ENCODE peak calls at places on chromosomes 5 and 9, in four cellular contexts. One of them, this sample, is unnamed.

GRCh38 chr9:20041717-20042116 is 252.9 kb upstream of the SLC24A2 start:
- DNase-seq in K562: no peak
- DNase-seq in HepG2: no peak
- DNase-seq in H1: no peak
- DNase-seq in this sample: no peak

GRCh38 chr9:124873664-124874063 is 11.7 kb downstream of the ARPC5L start:
- DNase-seq in K562: no peak
- DNase-seq in HepG2: no peak
- DNase-seq in H1: no peak
- DNase-seq in this sample: no peak

GRCh38 chr9:113523421-113524141 is 60.1 kb downstream of the RGS3 start:
- DNase-seq in H1: no peak
- DNase-seq in HepG2: no peak
- DNase-seq in K562: peak
- DNase-seq in this sample: no peak

GRCh38 chr9:93960221-93960970 is 5.2 kb upstream of the BARX1 start:
- DNase-seq in H1: no peak
- DNase-seq in K562: no peak
- DNase-seq in HepG2: no peak
- DNase-seq in this sample: no peak

GRCh38 chr9:95807326-95807947 is 68.1 kb upstream of the ERCC6L2 start:
- DNase-seq in HepG2: peak
- DNase-seq in K562: no peak
- DNase-seq in H1: no peak
- DNase-seq in this sample: no peak

GRCh38 chr5:127561254-127561653 is 43.8 kb downstream of the PRRC1 start:
- DNase-seq in H1: no peak
- DNase-seq in K562: no peak
- DNase-seq in HepG2: no peak
- DNase-seq in this sample: no peak

GRCh38 chr5:86909896-86910295 is 292.2 kb downstream of the COX7C start:
- DNase-seq in H1: no peak
- DNase-seq in HepG2: no peak
- DNase-seq in K562: no peak
- DNase-seq in this sample: no peak

GRCh38 chr9:75147638-75148037 is 59.3 kb downstream of the OSTF1 start:
- DNase-seq in HepG2: no peak
- DNase-seq in H1: no peak
- DNase-seq in K562: no peak
- DNase-seq in this sample: no peak

GRCh38 chr9:131116281-131117101 is 8.9 kb upstream of the NUP214 start:
- DNase-seq in HepG2: no peak
- DNase-seq in K562: no peak
- DNase-seq in H1: no peak
- DNase-seq in this sample: no peak

GRCh38 chr5:151286246-151286645 is 17.3 kb downstream of the SLC36A3 start:
- DNase-seq in H1: no peak
- DNase-seq in K562: no peak
- DNase-seq in HepG2: no peak
- DNase-seq in this sample: no peak

GRCh38 chr9:135641745-135642144 is 2.4 kb upstream of the GLT6D1 start:
- DNase-seq in HepG2: no peak
- DNase-seq in H1: no peak
- DNase-seq in K562: no peak
- DNase-seq in this sample: no peak

GRCh38 chr5:144331361-144331760 is 160.7 kb downstream of the KCTD16 start:
- DNase-seq in HepG2: no peak
- DNase-seq in H1: no peak
- DNase-seq in K562: no peak
- DNase-seq in this sample: no peak

GRCh38 chr9:17528859-17529258 is 50.0 kb upstream of the SH3GL2 start:
- DNase-seq in H1: no peak
- DNase-seq in HepG2: no peak
- DNase-seq in K562: no peak
- DNase-seq in this sample: no peak

GRCh38 chr9:96376926-96377874 is 6.3 kb downstream of the SLC35D2 start:
- DNase-seq in K562: no peak
- DNase-seq in HepG2: peak
- DNase-seq in H1: no peak
- DNase-seq in this sample: no peak

GRCh38 chr9:42852133-42852532 is 668.7 kb downstream of the SPATA31A6 start:
- DNase-seq in HepG2: peak
- DNase-seq in K562: no peak
- DNase-seq in H1: peak
- DNase-seq in this sample: peak

GRCh38 chr5:65766781-65767180 is 44.8 kb downstream of the NLN start:
- DNase-seq in K562: no peak
- DNase-seq in H1: no peak
- DNase-seq in HepG2: no peak
- DNase-seq in this sample: no peak

GRCh38 chr5:181052526-181052927 is 12.5 kb downstream of the BTNL9 start:
- DNase-seq in HepG2: no peak
- DNase-seq in K562: no peak
- DNase-seq in H1: no peak
- DNase-seq in this sample: peak

GRCh38 chr5:2317540-2317939 is 433.9 kb downstream of the IRX2 start:
- DNase-seq in H1: no peak
- DNase-seq in K562: no peak
- DNase-seq in HepG2: no peak
- DNase-seq in this sample: no peak
- TF ChIP-seq PHF8 in H1: no peak
- TF ChIP-seq PHF8 in K562: no peak
- TF ChIP-seq PHF8 in HepG2: no peak
- TF ChIP-seq PHF8 in this sample: no peak

GRCh38 chr5:14581891-14582796 is 552 bp downstream of the OTULINL start:
- DNase-seq in HepG2: no peak
- DNase-seq in K562: no peak
- DNase-seq in H1: no peak
- DNase-seq in this sample: peak
- TF ChIP-seq PHF8 in HepG2: no peak
- TF ChIP-seq PHF8 in K562: no peak
- TF ChIP-seq PHF8 in H1: peak
- TF ChIP-seq PHF8 in this sample: no peak

GRCh38 chr5:142683116-142683515 is 2.8 kb downstream of the FGF1 start:
- DNase-seq in K562: no peak
- DNase-seq in H1: no peak
- DNase-seq in HepG2: no peak
- DNase-seq in this sample: no peak

GRCh38 chr5:142679744-142680143 is 6.1 kb downstream of the FGF1 start:
- DNase-seq in HepG2: no peak
- DNase-seq in K562: no peak
- DNase-seq in H1: no peak
- DNase-seq in this sample: no peak

GRCh38 chr5:142683885-142684505 is 1.9 kb downstream of the FGF1 start:
- DNase-seq in HepG2: no peak
- DNase-seq in K562: no peak
- DNase-seq in H1: no peak
- DNase-seq in this sample: no peak

GRCh38 chr5:142678615-142679014 is 7.3 kb downstream of the FGF1 start:
- DNase-seq in K562: no peak
- DNase-seq in HepG2: no peak
- DNase-seq in H1: no peak
- DNase-seq in this sample: no peak

GRCh38 chr5:142680605-142681259 is 5.2 kb downstream of the FGF1 start:
- DNase-seq in HepG2: peak
- DNase-seq in K562: peak
- DNase-seq in H1: no peak
- DNase-seq in this sample: peak
- TF ChIP-seq PHF8 in HepG2: no peak
- TF ChIP-seq PHF8 in K562: no peak
- TF ChIP-seq PHF8 in H1: no peak
- TF ChIP-seq PHF8 in this sample: no peak

DNA sequence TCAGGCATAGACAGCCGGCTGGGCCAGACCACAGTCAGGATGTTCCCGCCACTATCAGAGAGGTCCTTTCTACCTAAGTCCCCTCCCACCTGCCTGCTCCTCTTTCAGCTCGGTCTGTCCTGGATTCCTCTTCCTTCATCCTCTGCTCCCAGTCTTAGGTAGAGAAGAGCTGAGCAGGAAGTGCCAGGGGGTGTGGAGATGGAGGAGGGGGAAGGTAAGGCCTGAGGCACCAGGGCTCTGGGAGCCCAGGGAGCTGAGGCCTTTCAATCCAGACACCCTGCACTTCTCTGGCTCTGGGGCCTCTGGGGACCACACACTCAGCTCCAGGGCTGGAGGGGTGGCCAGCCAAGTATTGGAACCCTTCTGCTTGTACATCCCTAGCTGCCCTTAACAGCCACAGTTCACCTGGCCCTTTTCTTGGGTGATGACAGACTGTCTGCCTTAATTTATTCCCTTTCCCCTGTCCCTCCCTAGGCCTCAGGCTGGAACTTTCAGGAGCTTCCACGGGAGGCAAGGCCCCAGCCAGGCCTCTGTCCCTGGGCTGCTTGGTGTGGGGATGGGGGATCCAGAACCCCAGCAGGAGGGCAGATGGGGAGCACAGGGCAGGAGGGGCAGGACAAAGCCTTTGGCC is 15.6 kb downstream of the IRF1 start:
- DNase-seq in HepG2: no peak
- DNase-seq in H1: no peak
- DNase-seq in K562: no peak
- DNase-seq in this sample: no peak
- TF ChIP-seq PHF8 in HepG2: no peak
- TF ChIP-seq PHF8 in H1: no peak
- TF ChIP-seq PHF8 in K562: no peak
- TF ChIP-seq PHF8 in this sample: no peak

GRCh38 chr9:109510506-109510905 is 12.4 kb upstream of the PTPN3 start:
- DNase-seq in HepG2: no peak
- DNase-seq in K562: no peak
- DNase-seq in H1: no peak
- DNase-seq in this sample: no peak

GRCh38 chr9:109507421-109507838 is 9.3 kb upstream of the PTPN3 start:
- DNase-seq in HepG2: peak
- DNase-seq in H1: no peak
- DNase-seq in K562: no peak
- DNase-seq in this sample: peak

GRCh38 chr9:109504689-109505088 is 6.6 kb upstream of the PTPN3 start:
- DNase-seq in K562: no peak
- DNase-seq in H1: no peak
- DNase-seq in HepG2: no peak
- DNase-seq in this sample: no peak

GRCh38 chr9:109509625-109510024 is 11.5 kb upstream of the PTPN3 start:
- DNase-seq in HepG2: no peak
- DNase-seq in K562: no peak
- DNase-seq in H1: no peak
- DNase-seq in this sample: no peak

GRCh38 chr9:109506097-109506712 is 8.1 kb upstream of the PTPN3 start:
- DNase-seq in HepG2: peak
- DNase-seq in H1: no peak
- DNase-seq in K562: no peak
- DNase-seq in this sample: peak
- TF ChIP-seq PHF8 in HepG2: no peak
- TF ChIP-seq PHF8 in H1: no peak
- TF ChIP-seq PHF8 in K562: no peak
- TF ChIP-seq PHF8 in this sample: no peak

DNA sequence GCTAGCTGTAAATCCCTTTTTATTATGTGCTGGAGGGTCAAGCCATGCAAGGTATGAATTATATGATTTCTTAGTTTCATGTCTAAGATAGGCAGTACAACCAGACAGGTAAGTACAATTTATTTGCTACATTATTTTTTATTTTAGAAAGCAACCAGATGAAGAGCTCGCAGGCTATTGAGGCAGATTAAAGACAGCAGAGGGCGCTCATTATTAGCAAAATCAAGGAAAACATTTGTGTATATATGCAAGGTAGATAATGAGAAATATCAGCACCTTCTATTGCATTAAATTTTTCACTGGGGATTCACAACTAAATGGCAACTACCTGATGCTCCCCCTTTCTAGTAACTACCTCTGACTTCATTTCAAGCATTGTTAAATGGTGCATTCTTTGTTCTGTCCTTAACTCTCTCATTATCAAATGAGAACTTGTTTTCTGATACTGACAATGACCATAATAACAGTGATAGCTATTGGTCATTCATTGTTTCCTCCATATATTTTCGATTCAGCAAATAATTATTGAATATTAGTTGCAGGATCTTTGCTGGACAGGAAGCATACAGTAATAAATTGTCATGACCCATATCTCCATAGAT is 8.6 kb downstream of the SCGB3A2 start:
- DNase-seq in H1: no peak
- DNase-seq in HepG2: peak
- DNase-seq in K562: no peak
- DNase-seq in this sample: peak
- TF ChIP-seq PHF8 in H1: no peak
- TF ChIP-seq PHF8 in HepG2: no peak
- TF ChIP-seq PHF8 in K562: no peak
- TF ChIP-seq PHF8 in this sample: no peak

GRCh38 chr9:101307041-101307440 is 77.8 kb downstream of the BAAT start:
- DNase-seq in H1: no peak
- DNase-seq in HepG2: no peak
- DNase-seq in K562: no peak
- DNase-seq in this sample: no peak
- TF ChIP-seq PHF8 in H1: no peak
- TF ChIP-seq PHF8 in HepG2: no peak
- TF ChIP-seq PHF8 in K562: no peak
- TF ChIP-seq PHF8 in this sample: no peak

GRCh38 chr9:99025616-99026270 is 79.2 kb upstream of the TGFBR1 start:
- DNase-seq in H1: no peak
- DNase-seq in K562: no peak
- DNase-seq in HepG2: no peak
- DNase-seq in this sample: no peak

GRCh38 chr9:99026956-99027298 is 78.0 kb upstream of the TGFBR1 start:
- DNase-seq in HepG2: no peak
- DNase-seq in H1: no peak
- DNase-seq in K562: no peak
- DNase-seq in this sample: no peak

GRCh38 chr9:99024959-99025358 is 80.0 kb upstream of the TGFBR1 start:
- DNase-seq in HepG2: no peak
- DNase-seq in K562: no peak
- DNase-seq in H1: no peak
- DNase-seq in this sample: no peak

GRCh38 chr9:99027414-99027813 is 77.5 kb upstream of the TGFBR1 start:
- DNase-seq in H1: no peak
- DNase-seq in K562: no peak
- DNase-seq in HepG2: no peak
- DNase-seq in this sample: no peak

DNA sequence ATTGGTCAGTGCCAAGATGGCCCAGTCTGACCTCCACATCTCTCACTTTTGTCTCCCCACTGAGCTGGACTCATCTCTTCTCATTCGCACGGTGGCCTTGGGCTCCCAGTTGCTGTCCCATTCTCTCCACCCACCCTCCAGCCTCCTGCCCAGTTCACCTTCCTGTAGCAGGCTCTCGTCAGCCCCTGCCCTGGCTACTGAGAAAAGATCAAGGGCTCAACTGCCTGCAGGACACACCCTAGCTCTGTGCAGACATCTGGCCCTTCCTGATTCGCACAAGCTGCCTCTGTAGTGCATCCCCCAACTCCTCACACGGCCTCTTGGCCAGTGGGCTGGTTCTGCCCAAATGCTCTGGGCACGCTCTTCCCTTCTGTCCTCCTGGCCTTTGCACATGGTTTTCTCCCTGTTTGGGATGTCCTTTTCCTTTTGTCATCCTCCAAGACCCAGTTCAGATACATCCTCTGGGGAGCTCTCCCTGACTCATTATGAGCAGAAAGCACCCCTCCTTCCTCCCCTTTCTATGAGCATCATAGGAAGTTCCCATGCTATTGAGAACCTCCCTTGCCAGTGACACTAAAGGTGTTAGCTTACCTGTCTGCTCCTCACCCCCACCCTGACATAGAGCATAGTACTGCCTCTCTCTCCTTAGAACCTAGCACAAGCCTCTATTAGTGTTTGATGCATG is 78.5 kb upstream of the TGFBR1 start:
- DNase-seq in HepG2: no peak
- DNase-seq in H1: no peak
- DNase-seq in K562: no peak
- DNase-seq in this sample: no peak
- TF ChIP-seq PHF8 in HepG2: no peak
- TF ChIP-seq PHF8 in H1: no peak
- TF ChIP-seq PHF8 in K562: no peak
- TF ChIP-seq PHF8 in this sample: no peak